ENCODE peak calls at places on chromosomes 4 and X, in six cellular contexts. O is SW480, N is sciatic nerve, T is NCI-H2029, S is tibial nerve, L is AG20443. F is an unnamed sample.

GRCh38 chrX:1323315-1323714 is 13.3 kb upstream of the IL3RA start:
- DNase-seq in T (no peak), L (peak), N (peak), S (no peak), O (peak), F (no peak)

GRCh38 chr4:81135501-81135900 is 79.5 kb downstream of the PRKG2 start:
- DNase-seq in S (no peak), T (no peak), L (no peak), N (no peak), O (no peak), F (no peak)

GRCh38 chrX:115018944-115019343 is 1.5 kb upstream of the IL13RA2 start:
- DNase-seq in S (no peak), O (no peak), L (peak), N (no peak), T (no peak), F (no peak)

GRCh38 chrX:105553118-105553517 is 269.2 kb upstream of the NRK start:
- DNase-seq in O (no peak), N (no peak), S (no peak), T (no peak), L (no peak), F (no peak)

GRCh38 chrX:100494570-100494969 is 84.5 kb upstream of the PCDH19 start:
- DNase-seq in O (no peak), S (no peak), N (no peak), L (no peak), T (no peak), F (no peak)

GRCh38 chr4:44447563-44448504 is 775 bp downstream of the KCTD8 start:
- DNase-seq in N (peak), O (no peak), S (peak), T (no peak), L (peak), F (no peak)

GRCh38 chrX:67673741-67674274 is 130.0 kb downstream of the AR start:
- DNase-seq in O (no peak), T (no peak), L (no peak), S (no peak), N (no peak), F (no peak)

GRCh38 chr4:88143504-88143903 is 14.9 kb downstream of the ABCG2 start:
- DNase-seq in S (no peak), L (peak), T (no peak), O (peak), N (no peak), F (peak)

GRCh38 chrX:116694046-116694445 is 231.3 kb upstream of the CT83 start:
- DNase-seq in O (no peak), N (no peak), S (no peak), T (no peak), L (no peak), F (no peak)

GRCh38 chr4:152454398-152455011 is 81.4 kb downstream of the FBXW7 start:
- DNase-seq in T (no peak), O (peak), N (no peak), S (no peak), L (peak), F (peak)

GRCh38 chr4:76023381-76023780 is at the start of gene CXCL10:
- DNase-seq in N (no peak), O (no peak), L (no peak), T (no peak), S (no peak), F (no peak)

GRCh38 chr4:18645356-18645755 is 623.8 kb upstream of the LCORL start:
- DNase-seq in S (no peak), L (no peak), O (no peak), N (no peak), T (no peak), F (no peak)

F was measured in COLO829.